ENCODE peak calls at places on chromosomes 3 and 15, in ten cellular contexts. Y is EH; G is NCI-H460; Q is testis; V is T-helper 1 cell; F is uterus; T is fibroblast of the conjunctiva; K is body of pancreas; B is activated naive CD4-positive, alpha-beta T cell; P is stimulated activated effector memory CD8-positive, alpha-beta T cell treated with anti-CD3 and anti-CD28 coated beads, Interleukin-12 subunit alpha, Interleukin-12 subunit beta, amount 100 ng/mL, for 72 hours. A is an unnamed sample.

GRCh38 chr3:189967254-189967865 is 153.3 kb downstream of the P3H2 start:
- DNase-seq in G (peak), Q (no peak), K (peak), F (no peak), V (no peak), P (no peak), B (no peak), Y (peak), T (peak), A (no peak)

GRCh38 chr3:149581681-149582349 is 76.0 kb downstream of the WWTR1 start:
- DNase-seq in K (peak), Q (peak), P (no peak), V (no peak), Y (peak), T (peak), B (no peak), F (peak), G (peak), A (no peak)

GRCh38 chr3:99172736-99173657 is 271.5 kb upstream of the DCBLD2 start:
- DNase-seq in Q (peak), Y (peak), V (no peak), B (no peak), T (peak), P (no peak), K (peak), G (peak), F (no peak), A (no peak)

GRCh38 chr3:194573680-194574437 is 59.4 kb downstream of the TMEM44 start:
- DNase-seq in G (peak), Y (peak), P (no peak), Q (peak), F (no peak), K (peak), V (peak), B (no peak), T (peak), A (no peak)

GRCh38 chr3:134419966-134420321 is 45.7 kb upstream of the AMOTL2 start:
- DNase-seq in Q (no peak), F (no peak), K (no peak), B (no peak), P (no peak), Y (no peak), T (no peak), G (no peak), V (no peak), A (no peak)

GRCh38 chr3:32226875-32227500 is 11.5 kb upstream of the CMTM8 start:
- DNase-seq in Q (no peak), F (no peak), B (no peak), K (no peak), P (no peak), G (no peak), V (no peak), Y (peak), T (peak), A (no peak)

GRCh38 chr3:11096266-11097135 is 57.8 kb upstream of the HRH1 start:
- DNase-seq in Y (peak), V (no peak), B (peak), T (peak), Q (peak), G (peak), F (peak), K (no peak), P (peak), A (no peak)

GRCh38 chr3:45986303-45986982 is 9.2 kb downstream of the FYCO1 start:
- DNase-seq in F (no peak), B (no peak), Y (peak), P (no peak), T (no peak), V (no peak), K (peak), G (no peak), Q (no peak), A (no peak)

GRCh38 chr15:89893696-89894450 is at the start of gene AP3S2:
- DNase-seq in G (peak), Y (peak), B (peak), V (peak), P (peak), Q (peak), K (peak), F (peak), T (peak), A (peak)

GRCh38 chr15:52337198-52337853 is 41.7 kb upstream of the MYO5C start:
- DNase-seq in Y (peak), P (no peak), V (no peak), F (no peak), K (no peak), Q (no peak), B (no peak), G (no peak), T (no peak), A (no peak)

GRCh38 chr3:8233938-8234337 is 267.7 kb upstream of the LMCD1 start:
- DNase-seq in F (no peak), P (no peak), V (no peak), B (no peak), G (no peak), T (no peak), Y (no peak), K (no peak), Q (no peak), A (no peak)

GRCh38 chr15:31335991-31336942 is 9.6 kb downstream of the KLF13 start:
- DNase-seq in Y (no peak), V (no peak), F (no peak), G (no peak), T (no peak), K (no peak), Q (no peak), P (no peak), B (no peak), A (no peak)

GRCh38 chr15:71747128-71748083 is 62.9 kb upstream of the NR2E3 start:
- DNase-seq in K (no peak), B (no peak), F (no peak), V (no peak), P (no peak), Q (no peak), Y (peak), T (peak), G (peak), A (no peak)

GRCh38 chr3:31980530-31981205 is 394 bp downstream of the OSBPL10 start:
- DNase-seq in G (no peak), P (peak), T (no peak), Q (peak), V (peak), B (no peak), Y (peak), K (peak), F (peak), A (no peak)

GRCh38 chr3:27658741-27659140 is 63.4 kb downstream of the EOMES start:
- DNase-seq in G (no peak), K (no peak), V (no peak), P (no peak), T (no peak), Q (no peak), F (no peak), Y (peak), B (no peak), A (no peak)

GRCh38 chr3:45781271-45781670 is 15.1 kb downstream of the SLC6A20 start:
- DNase-seq in Y (no peak), V (no peak), G (no peak), B (no peak), Q (no peak), K (no peak), F (no peak), P (no peak), T (no peak), A (no peak)

GRCh38 chr15:47987908-47988532 is 132.8 kb upstream of the SLC24A5 start:
- DNase-seq in V (no peak), Y (peak), T (peak), P (no peak), G (peak), F (no peak), B (no peak), K (peak), Q (peak), A (no peak)

GRCh38 chr15:45458746-45459403 is 63.7 kb downstream of the SLC30A4 start:
- DNase-seq in T (no peak), Y (peak), G (peak), V (peak), B (peak), K (peak), P (peak), Q (peak), F (peak), A (peak)

GRCh38 chr3:40681658-40682055 is 156.9 kb downstream of the ZNF621 start:
- DNase-seq in F (no peak), P (no peak), T (no peak), K (no peak), B (no peak), G (no peak), Q (no peak), Y (no peak), V (no peak), A (no peak)